ENCODE peak calls at places on chromosomes 12 and 14, in nine cellular contexts. P, N, V, K, Z, F, O, M and Y are unnamed samples.

GRCh38 chr12:44299524-44299923 is 463.6 kb downstream of the TMEM117 start:
- DNase-seq in V (no peak), N (no peak), F (no peak), O (no peak), M (no peak), P (no peak), Z (no peak), K (no peak), Y (no peak)

GRCh38 chr14:68842298-68842697 is 49.4 kb upstream of the ZFP36L1 start:
- DNase-seq in O (no peak), K (no peak), V (no peak), Z (no peak), F (no peak), P (no peak), N (no peak), M (peak; percentile 47), Y (no peak)

GRCh38 chr14:59629384-59630158 is 53.0 kb upstream of the CCDC175 start:
- DNase-seq in P (no peak), V (no peak), Z (no peak), O (no peak), K (no peak), M (no peak), F (no peak), N (no peak), Y (no peak)

GRCh38 chr12:6038160-6038559 is 86.3 kb downstream of the VWF start:
- DNase-seq in Z (no peak), O (peak; percentile 78), V (no peak), F (peak; percentile 63), N (no peak), K (peak; percentile 41), P (peak; percentile 96), M (peak; percentile 66), Y (no peak)

GRCh38 chr14:104339829-104340228 is 201.4 kb downstream of the KIF26A start:
- DNase-seq in M (no peak), F (no peak), N (no peak), K (no peak), Z (no peak), O (no peak), P (peak; percentile 16), V (no peak), Y (no peak)

GRCh38 chr12:109760031-109760929 is 46.7 kb downstream of the FAM222A start:
- DNase-seq in F (no peak), P (peak; percentile 47), M (no peak), O (no peak), K (peak; percentile 87), Z (peak; percentile 64), V (peak; percentile 19), N (peak; percentile 81), Y (no peak)

GRCh38 chr12:40431169-40431568 is 206.4 kb downstream of the LRRK2 start:
- DNase-seq in M (no peak), K (no peak), N (no peak), O (no peak), Z (no peak), V (no peak), P (no peak), F (no peak), Y (no peak)

GRCh38 chr14:79395061-79395460 is 816.2 kb downstream of the DIO2 start:
- DNase-seq in V (no peak), K (no peak), P (no peak), M (peak; percentile 73), Z (no peak), N (no peak), F (peak; percentile 27), O (no peak), Y (no peak)

GRCh38 chr14:72826039-72826438 is 67.9 kb downstream of the DPF3 start:
- DNase-seq in V (no peak), O (no peak), Z (no peak), K (no peak), F (no peak), N (no peak), M (no peak), P (no peak), Y (no peak)

GRCh38 chr14:90720336-90720735 is 95.9 kb downstream of the TTC7B start:
- DNase-seq in P (no peak), K (no peak), Z (no peak), N (no peak), F (no peak), M (no peak), V (no peak), O (no peak), Y (no peak)
- TF ChIP-seq CTCF in P (peak; percentile 18), K (no peak), Z (no peak), N (no peak), F (no peak), M (no peak), V (no peak), O (no peak), Y (no peak)

GRCh38 chr14:36504805-36505192 is 15.2 kb downstream of the NKX2-1 start:
- DNase-seq in N (no peak), O (peak; percentile 16), M (no peak), K (no peak), V (no peak), F (no peak), P (peak; percentile 78), Z (no peak), Y (no peak)

GRCh38 chr14:36505193-36505815 is 14.7 kb downstream of the NKX2-1 start:
- DNase-seq in N (no peak), Z (no peak), V (no peak), P (peak; percentile 78), F (no peak), K (no peak), M (no peak), O (peak; percentile 73), Y (no peak)

GRCh38 chr14:36507847-36508417 is 12.1 kb downstream of the NKX2-1 start:
- DNase-seq in F (no peak), P (no peak), O (no peak), N (no peak), V (no peak), M (no peak), K (no peak), Z (no peak), Y (no peak)

GRCh38 chr14:36506732-36507614 is 13.1 kb downstream of the NKX2-1 start:
- DNase-seq in V (no peak), F (no peak), K (no peak), P (peak; percentile 52), M (no peak), O (peak; percentile 18), N (no peak), Z (no peak), Y (no peak)

DNA sequence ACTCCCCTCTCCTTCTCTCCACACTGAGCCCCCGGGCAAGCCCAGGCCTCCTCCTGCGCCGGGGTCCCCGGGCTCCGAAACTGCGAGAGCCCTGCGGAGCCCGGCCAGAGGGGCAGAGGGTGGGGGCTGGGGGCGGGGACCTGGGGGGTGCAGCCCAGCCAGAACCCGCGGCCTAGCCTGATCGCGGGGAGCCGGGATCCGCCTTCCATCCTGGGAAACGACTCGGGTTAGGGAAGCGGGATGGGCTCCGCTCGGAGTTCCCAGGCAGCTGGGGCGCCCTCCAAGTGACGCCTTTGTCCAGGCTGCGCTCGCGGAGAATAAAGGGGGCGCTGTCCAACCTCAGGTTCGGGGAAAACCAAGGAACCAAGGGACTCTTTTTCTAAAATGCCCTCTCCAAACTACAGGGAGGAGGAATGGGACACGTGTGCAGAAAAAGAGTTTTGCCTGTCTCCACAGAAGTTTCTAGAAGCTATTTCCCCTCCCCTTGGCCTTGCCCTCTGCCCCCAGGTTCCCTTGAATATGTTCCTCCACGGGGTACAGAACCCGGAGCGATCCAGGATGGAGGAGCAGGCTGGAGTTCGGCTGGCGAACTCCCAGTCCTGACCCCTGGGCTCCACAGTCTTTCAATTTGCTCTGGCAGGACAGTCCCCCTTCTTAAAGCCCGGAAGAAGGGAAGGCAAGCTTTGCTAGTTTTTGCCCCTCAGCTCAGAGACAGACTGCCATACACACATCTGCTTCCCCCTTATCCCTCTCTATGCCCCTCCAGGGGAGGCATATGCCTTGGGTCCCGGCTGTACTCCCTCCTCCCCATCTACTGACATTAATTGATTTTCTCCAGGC is 13.9 kb downstream of the NKX2-1 start:
- DNase-seq in Z (no peak), K (no peak), F (no peak), O (peak; percentile 8), P (peak; percentile 85), M (no peak), V (no peak), N (no peak), Y (no peak)
- TF ChIP-seq CTCF in Z (no peak), K (no peak), F (peak; percentile 13), O (no peak), P (peak; percentile 56), M (no peak), V (no peak), N (no peak), Y (no peak)

GRCh38 chr12:64252708-64253107 is 30.6 kb upstream of the KICS2 start:
- DNase-seq in Z (no peak), V (peak; percentile 30), M (no peak), O (no peak), K (peak; percentile 28), P (no peak), N (no peak), F (no peak), Y (no peak)

GRCh38 chr12:64253356-64253755 is 31.3 kb upstream of the KICS2 start:
- DNase-seq in K (no peak), O (no peak), Z (no peak), N (no peak), M (no peak), F (no peak), P (no peak), V (no peak), Y (no peak)

GRCh38 chr12:64256166-64256800 is 34.2 kb upstream of the KICS2 start:
- DNase-seq in F (peak; percentile 54), V (no peak), O (peak; percentile 33), Z (no peak), K (no peak), N (no peak), P (no peak), M (peak; percentile 42), Y (no peak)

GRCh38 chr12:64258576-64258975 is 36.5 kb upstream of the KICS2 start:
- DNase-seq in M (peak; percentile 5), K (no peak), V (no peak), O (no peak), N (no peak), Z (no peak), F (no peak), P (no peak), Y (no peak)

DNA sequence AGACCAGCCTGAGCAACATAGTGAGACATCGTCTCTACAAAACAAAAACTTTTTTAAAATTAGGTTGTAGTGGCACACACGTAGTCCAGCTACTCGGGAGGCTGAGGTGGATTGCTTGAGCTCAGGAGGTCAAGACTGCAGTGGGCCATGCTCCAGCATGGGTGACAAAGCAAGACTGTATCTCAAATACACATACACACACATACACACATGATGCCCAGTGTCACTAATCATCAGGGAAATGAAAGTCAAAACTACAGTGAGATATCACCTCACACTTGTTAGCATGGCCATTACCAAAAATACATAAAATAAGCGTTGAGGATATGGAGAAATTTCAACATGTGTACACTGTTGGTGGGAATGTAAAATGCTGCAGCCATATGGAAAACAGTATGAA is 33.2 kb upstream of the KICS2 start:
- DNase-seq in F (no peak), K (no peak), P (no peak), O (no peak), N (no peak), V (no peak), Z (no peak), M (no peak), Y (no peak)
- TF ChIP-seq CTCF in F (no peak), K (no peak), P (no peak), O (no peak), N (no peak), V (no peak), Z (no peak), M (no peak), Y (no peak)

DNA sequence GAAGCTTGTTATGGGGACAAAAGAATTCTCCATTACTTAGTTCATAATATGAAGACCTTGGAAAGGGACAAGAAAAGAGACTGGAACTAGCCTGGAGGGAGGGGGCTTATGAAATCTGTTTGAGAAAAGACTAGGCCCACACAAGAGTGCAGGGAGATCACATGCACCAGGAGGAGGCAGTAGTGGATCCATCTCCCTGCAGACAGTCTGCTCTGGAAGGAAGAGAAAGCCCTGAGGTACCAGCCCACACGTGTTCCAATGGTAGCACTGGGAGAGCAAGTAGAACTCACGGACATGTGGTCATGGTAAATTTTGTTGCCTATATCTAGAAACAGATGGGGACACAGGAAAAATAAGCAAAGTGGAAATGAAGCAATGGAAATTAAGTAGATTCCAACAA is 445.4 kb downstream of the SOX5 start:
- DNase-seq in F (no peak), N (no peak), K (no peak), V (no peak), O (no peak), M (no peak), Z (no peak), P (peak; percentile 64), Y (no peak)
- TF ChIP-seq CTCF in F (no peak), N (no peak), K (no peak), V (no peak), O (no peak), M (peak; percentile 3), Z (no peak), P (peak; percentile 85), Y (no peak)